ENCODE peak calls at places on chromosomes 4 and X, in eight cellular contexts. B, Q, T, K, J, M, G and Y are unnamed samples.
A peak's percentile ranks its signal among the peaks of the same experiment; 100 is the strongest.

GRCh38 chr4:32226201-32226600 is 1506.0 kb downstream of the PCDH7 start:
- DNase-seq in M (no peak), G (no peak), K (no peak), J (no peak), B (no peak), T (peak; percentile 76), Q (no peak), Y (peak; percentile 25)

GRCh38 chrX:47748576-47748975 is 88.1 kb upstream of the ZNF81 start:
- DNase-seq in T (no peak), K (no peak), G (no peak), M (no peak), B (no peak), Q (no peak), J (no peak), Y (no peak)

GRCh38 chrX:152813211-152813610 is 17.3 kb downstream of the CETN2 start:
- DNase-seq in Q (no peak), M (no peak), J (no peak), B (no peak), G (no peak), K (no peak), T (no peak), Y (no peak)

GRCh38 chrX:84340981-84341380 is 153.0 kb upstream of the RPS6KA6 start:
- DNase-seq in T (peak; percentile 61), B (no peak), M (no peak), G (no peak), K (no peak), Q (no peak), J (no peak), Y (no peak)

GRCh38 chr4:104971458-104971857 is 175.2 kb upstream of the TET2 start:
- DNase-seq in M (no peak), G (no peak), J (no peak), Q (peak; percentile 76), K (no peak), T (no peak), B (no peak), Y (no peak)

GRCh38 chrX:6645216-6645615 is 110.3 kb upstream of the VCX3A start:
- DNase-seq in M (no peak), K (no peak), B (no peak), T (no peak), J (no peak), Q (no peak), G (no peak), Y (no peak)

GRCh38 chrX:46317158-46317557 is 228.1 kb downstream of the ZNF674 start:
- DNase-seq in J (no peak), B (no peak), K (no peak), G (no peak), T (no peak), Q (no peak), M (no peak), Y (no peak)

GRCh38 chr4:25563071-25563564 is 92.5 kb upstream of the SLC34A2 start:
- DNase-seq in G (no peak), J (no peak), K (no peak), B (no peak), T (no peak), Q (no peak), M (no peak), Y (no peak)

GRCh38 chrX:23503835-23504539 is 163.3 kb upstream of the PRDX4 start:
- DNase-seq in B (no peak), M (no peak), Q (peak; percentile 76), J (no peak), K (peak; percentile 44), T (peak; percentile 93), G (peak; percentile 81), Y (peak; percentile 83)

GRCh38 chrX:38220024-38220935 is at the start of gene SRPX:
- DNase-seq in M (no peak), J (no peak), T (peak; percentile 56), K (peak; percentile 38), B (peak; percentile 49), G (peak; percentile 57), Q (no peak), Y (no peak)

GRCh38 chr4:142549726-142550463 is 296.2 kb downstream of the INPP4B start:
- DNase-seq in J (no peak), G (no peak), Q (peak; percentile 87), T (peak; percentile 97), M (no peak), K (no peak), B (no peak), Y (peak; percentile 92)

GRCh38 chrX:13144927-13145659 is 100.7 kb upstream of the FAM9C start:
- DNase-seq in K (no peak), Q (no peak), G (no peak), T (peak; percentile 30), B (no peak), M (no peak), J (no peak), Y (no peak)

GRCh38 chrX:74451450-74452198 is 30.3 kb downstream of the SLC16A2 start:
- DNase-seq in G (no peak), Q (no peak), K (peak; percentile 43), J (no peak), T (no peak), B (no peak), M (no peak), Y (no peak)

GRCh38 chrX:9566150-9566621 is 101.3 kb downstream of the TBL1X start:
- DNase-seq in Q (peak; percentile 42), J (peak; percentile 76), M (no peak), B (no peak), T (peak; percentile 91), G (peak; percentile 65), K (peak; percentile 78), Y (peak; percentile 41)

GRCh38 chr4:77582716-77583115 is 22.9 kb upstream of the CXCL13 start:
- DNase-seq in J (no peak), G (no peak), T (peak; percentile 40), K (no peak), M (no peak), Q (no peak), B (no peak), Y (no peak)

GRCh38 chrX:152652060-152652459 is 14.4 kb downstream of the GABRQ start:
- DNase-seq in B (no peak), K (no peak), J (no peak), Q (no peak), T (no peak), G (no peak), M (no peak), Y (no peak)

GRCh38 chr4:94504545-94504944 is 52.8 kb downstream of the PDLIM5 start:
- DNase-seq in B (no peak), M (no peak), K (no peak), G (no peak), Q (no peak), T (peak; percentile 62), J (no peak), Y (no peak)

GRCh38 chr4:17091104-17091503 is 192.7 kb upstream of the LDB2 start:
- DNase-seq in T (no peak), B (no peak), Q (no peak), K (no peak), J (no peak), G (no peak), M (no peak), Y (no peak)

GRCh38 chr4:17082186-17082585 is 183.7 kb upstream of the LDB2 start:
- DNase-seq in J (no peak), Q (no peak), K (no peak), G (no peak), T (peak; percentile 97), B (no peak), M (no peak), Y (no peak)

GRCh38 chr4:17081157-17081556 is 182.7 kb upstream of the LDB2 start:
- DNase-seq in J (no peak), B (no peak), M (no peak), G (no peak), Q (no peak), T (no peak), K (no peak), Y (no peak)

GRCh38 chr4:17085416-17085815 is 187.0 kb upstream of the LDB2 start:
- DNase-seq in G (no peak), T (peak; percentile 57), Q (no peak), K (no peak), J (no peak), M (no peak), B (no peak), Y (no peak)
- H3K27me3 ChIP-seq in G (no peaks in the 10 kb centered on the region), T (no peaks in the 10 kb centered on the region), Q (no peaks in the 10 kb centered on the region), K (no peaks in the 10 kb centered on the region), J (no peaks in the 10 kb centered on the region), M (no peaks in the 10 kb centered on the region), B (no peaks in the 10 kb centered on the region), Y (no peaks in the 10 kb centered on the region)

GRCh38 chr4:8917868-8918783 is 46.5 kb upstream of the HMX1 start:
- DNase-seq in J (no peak), G (peak; percentile 69), T (peak; percentile 2), M (no peak), K (peak; percentile 69), B (peak; percentile 70), Q (no peak), Y (peak; percentile 0)
- TF ChIP-seq CTCF in J (no peak), G (peak; percentile 69), T (peak; percentile 47), M (peak; percentile 71), K (peak; percentile 87), B (peak; percentile 77), Q (peak; percentile 96), Y (peak; percentile 90)

GRCh38 chrX:131067846-131068745 is 9.9 kb downstream of the ARHGAP36 start:
- DNase-seq in Q (no peak), J (no peak), K (no peak), M (no peak), T (no peak), B (no peak), G (no peak), Y (no peak)

GRCh38 chrX:131068945-131069719 is 11.0 kb downstream of the ARHGAP36 start:
- DNase-seq in Q (no peak), B (peak; percentile 61), K (no peak), G (no peak), J (no peak), M (no peak), T (peak; percentile 4), Y (no peak)

GRCh38 chrX:131063613-131064012 is 5.5 kb downstream of the ARHGAP36 start:
- DNase-seq in G (no peak), Q (no peak), K (no peak), T (no peak), M (no peak), B (peak; percentile 12), J (no peak), Y (no peak)

GRCh38 chrX:131067216-131067615 is 9.1 kb downstream of the ARHGAP36 start:
- DNase-seq in G (no peak), J (no peak), T (no peak), M (no peak), K (no peak), B (no peak), Q (no peak), Y (no peak)

GRCh38 chrX:131066237-131066636 is 8.1 kb downstream of the ARHGAP36 start:
- DNase-seq in J (no peak), M (no peak), B (no peak), K (no peak), T (no peak), Q (no peak), G (no peak), Y (no peak)
- H3K27me3 ChIP-seq in J (no peaks in the 10 kb centered on the region), M (no peaks in the 10 kb centered on the region), B (no peaks in the 10 kb centered on the region), K (no peaks in the 10 kb centered on the region), T (peaks cover 2% of the 10 kb centered on the region), Q (peaks cover 33% of the 10 kb centered on the region), G (peaks cover 10% of the 10 kb centered on the region), Y (peaks cover 21% of the 10 kb centered on the region)

GRCh38 chr4:159252491-159252890 is 149.6 kb downstream of the RAPGEF2 start:
- DNase-seq in M (no peak), Q (no peak), T (no peak), J (no peak), B (no peak), G (no peak), K (no peak), Y (no peak)

GRCh38 chr4:159258889-159259560 is 156.1 kb downstream of the RAPGEF2 start:
- DNase-seq in J (no peak), K (no peak), Q (no peak), T (no peak), G (no peak), B (no peak), M (no peak), Y (no peak)

GRCh38 chr4:159250751-159251325 is 148.0 kb downstream of the RAPGEF2 start:
- DNase-seq in Q (no peak), K (no peak), B (no peak), T (no peak), M (no peak), J (no peak), G (no peak), Y (no peak)

GRCh38 chr4:159256037-159256436 is 153.2 kb downstream of the RAPGEF2 start:
- DNase-seq in B (no peak), T (no peak), Q (no peak), M (no peak), K (no peak), G (no peak), J (no peak), Y (no peak)
- TF ChIP-seq CTCF in B (no peak), T (no peak), Q (peak; percentile 21), M (no peak), K (no peak), G (no peak), J (no peak), Y (no peak)